ENCODE peak calls at places on chromosomes 6 and 20, in five cellular contexts. I is H1, X is K562, V is HepG2, R is HCT116. F is an unnamed sample.

GRCh38 chr6:131924881-131925474 is 26.2 kb downstream of the CCN2 start:
- DNase-seq in X (no peak), I (no peak), V (peak; percentile 77), R (peak; percentile 49), F (no peak)

GRCh38 chr20:62523473-62524203 is 47.8 kb upstream of the GATA5 start:
- DNase-seq in I (no peak), R (peak; percentile 49), V (peak; percentile 80), X (peak; percentile 99), F (no peak)

GRCh38 chr6:126811307-126811706 is 307.2 kb upstream of the RSPO3 start:
- DNase-seq in R (no peak), V (no peak), X (no peak), I (no peak), F (no peak)

GRCh38 chr6:127972815-127973214 is 72.0 kb upstream of the THEMIS start:
- DNase-seq in R (no peak), I (no peak), X (no peak), V (no peak), F (no peak)

GRCh38 chr20:48770700-48771099 is 57.1 kb downstream of the PREX1 start:
- DNase-seq in X (no peak), V (no peak), I (no peak), R (no peak), F (no peak)

GRCh38 chr6:136446579-136447182 is 103.5 kb downstream of the MAP7 start:
- DNase-seq in I (no peak), X (no peak), R (no peak), V (no peak), F (no peak)

GRCh38 chr6:32057966-32058365 is 19.8 kb downstream of the CYP21A2 start:
- DNase-seq in R (no peak), X (no peak), V (no peak), I (no peak), F (no peak)

GRCh38 chr6:147676896-147677295 is 168.4 kb downstream of the SAMD5 start:
- DNase-seq in R (no peak), V (no peak), X (no peak), I (no peak), F (no peak)

GRCh38 chr20:45105317-45105716 is 4.4 kb upstream of the KCNS1 start:
- DNase-seq in R (no peak), I (no peak), X (peak; percentile 83), V (no peak), F (no peak)

GRCh38 chr20:37651932-37652331 is 41.9 kb upstream of the CTNNBL1 start:
- DNase-seq in I (peak; percentile 65), V (peak; percentile 51), R (peak; percentile 36), X (no peak), F (no peak)

GRCh38 chr6:126614642-126615504 is 275.0 kb downstream of the CENPW start:
- DNase-seq in X (no peak), I (peak; percentile 49), R (no peak), V (peak; percentile 44), F (no peak)

GRCh38 chr6:12288844-12289654 is 1.1 kb upstream of the EDN1 start:
- DNase-seq in R (peak; percentile 62), V (peak; percentile 18), X (peak; percentile 73), I (peak; percentile 77), F (peak; percentile 62)

GRCh38 chr20:40683894-40684268 is 5.2 kb downstream of the MAFB start:
- DNase-seq in X (no peak), I (no peak), R (no peak), V (no peak), F (no peak)
- TF ChIP-seq EZH2 in X (no peak), I (no peak), R (no peak), V (no peak), F (no peak)

DNA sequence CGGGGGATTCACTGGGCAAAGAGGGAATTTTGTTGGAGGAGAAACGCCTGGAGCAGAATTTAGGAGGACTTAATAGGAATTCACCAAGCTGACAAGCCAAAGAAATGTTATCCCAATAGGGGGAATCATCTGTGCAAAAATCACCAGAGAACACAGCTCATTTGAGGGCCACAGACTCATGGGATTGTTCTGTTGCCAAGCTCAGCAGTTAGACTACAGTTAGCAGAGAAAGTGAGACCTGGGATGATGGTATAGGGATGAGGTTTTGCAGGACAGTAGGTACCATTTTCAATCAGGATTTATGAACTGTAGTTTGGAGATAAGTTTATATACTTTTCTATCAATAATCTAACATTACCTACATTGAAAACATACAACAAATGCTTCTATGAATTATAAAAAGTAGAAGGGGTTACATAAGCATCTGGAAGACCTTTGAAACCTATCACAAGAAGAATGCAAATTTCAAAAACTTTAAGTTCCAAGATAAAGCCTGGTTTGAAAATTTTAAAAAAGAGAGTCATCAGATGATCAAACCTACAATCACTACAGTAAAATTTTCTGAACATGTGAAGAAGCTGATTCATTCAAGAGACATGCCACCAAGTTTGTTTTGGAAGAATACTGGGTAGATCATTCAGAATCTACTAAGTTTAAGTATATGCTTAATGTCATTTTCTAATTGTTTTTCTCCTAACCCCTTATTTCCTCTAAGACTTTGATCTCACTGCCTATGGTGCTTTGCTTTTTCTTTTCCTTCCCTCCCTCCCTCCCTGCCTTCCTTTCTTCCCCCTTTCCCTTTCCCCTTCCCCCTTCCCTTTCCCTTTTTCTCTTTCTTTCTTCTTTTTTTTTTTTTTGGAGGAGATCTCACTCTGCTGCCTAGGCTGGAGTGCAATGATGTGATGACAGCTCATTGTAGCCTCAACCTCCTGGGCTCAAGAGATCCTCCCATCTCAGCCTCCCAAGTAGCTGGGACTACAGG is 81.5 kb downstream of the KIF13A start:
- DNase-seq in X (no peak), I (no peak), V (no peak), R (no peak), F (no peak)
- TF ChIP-seq ZNF274 in X (no peak), I (no peak), V (no peak), R (no peak), F (no peak)

GRCh38 chr20:43188861-43189613 is 669 bp downstream of the PTPRT start:
- DNase-seq in R (no peak), X (no peak), V (no peak), I (peak; percentile 63), F (no peak)
- TF ChIP-seq EZH2 in R (no peak), X (no peak), V (no peak), I (peak; percentile 73), F (no peak)

GRCh38 chr6:41917528-41917927 is 3.4 kb downstream of the MED20 start:
- DNase-seq in I (no peak), V (no peak), X (peak; percentile 36), R (peak; percentile 71), F (no peak)
- TF ChIP-seq ZNF274 in I (no peak), V (no peak), X (no peak), R (no peak), F (no peak)

DNA sequence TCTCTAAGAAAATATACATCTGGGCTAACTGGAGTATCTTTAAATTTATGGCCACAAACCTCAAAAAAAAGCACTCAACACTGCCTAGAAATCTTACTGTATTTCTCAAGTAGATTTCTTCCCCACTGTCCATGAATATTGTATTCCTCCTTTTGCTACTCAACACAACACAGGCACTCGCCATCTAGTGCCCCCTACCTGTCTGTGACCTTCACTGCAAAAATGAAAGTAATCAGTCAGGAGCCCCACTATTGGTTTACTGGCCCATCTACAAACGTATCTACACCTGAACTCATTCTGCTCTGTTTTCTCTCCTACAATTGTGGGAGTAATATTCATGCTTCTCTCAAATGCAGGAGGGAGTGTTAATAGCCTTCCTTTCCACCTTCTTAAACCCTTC is 58.3 kb downstream of the LY86 start:
- DNase-seq in X (peak; percentile 42), V (no peak), I (no peak), R (no peak), F (no peak)
- TF ChIP-seq EZH2 in X (no peak), V (no peak), I (no peak), R (no peak), F (no peak)

DNA sequence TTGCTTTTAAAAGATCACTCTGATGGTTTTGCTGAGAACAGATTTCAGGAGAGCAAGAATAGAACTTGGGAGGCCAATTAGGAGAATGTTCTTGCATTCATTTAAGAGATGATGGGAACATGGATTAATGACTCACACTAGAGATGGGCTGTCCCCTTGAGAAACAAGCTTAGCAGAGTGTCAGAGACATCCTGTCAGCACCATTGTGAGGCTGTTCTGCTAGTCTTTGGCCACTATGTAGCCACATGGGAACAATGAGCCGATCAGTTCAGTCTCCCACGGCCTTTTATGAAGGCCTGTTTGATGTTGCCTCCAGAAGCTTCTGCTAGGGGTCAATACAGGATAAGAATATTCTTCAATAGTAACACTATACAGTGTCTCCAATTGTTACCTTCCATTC is 113.0 kb upstream of the EYA4 start:
- DNase-seq in R (no peak), X (no peak), V (peak; percentile 25), I (no peak), F (no peak)
- TF ChIP-seq ZNF274 in R (no peak), X (no peak), V (no peak), I (no peak), F (no peak)

DNA sequence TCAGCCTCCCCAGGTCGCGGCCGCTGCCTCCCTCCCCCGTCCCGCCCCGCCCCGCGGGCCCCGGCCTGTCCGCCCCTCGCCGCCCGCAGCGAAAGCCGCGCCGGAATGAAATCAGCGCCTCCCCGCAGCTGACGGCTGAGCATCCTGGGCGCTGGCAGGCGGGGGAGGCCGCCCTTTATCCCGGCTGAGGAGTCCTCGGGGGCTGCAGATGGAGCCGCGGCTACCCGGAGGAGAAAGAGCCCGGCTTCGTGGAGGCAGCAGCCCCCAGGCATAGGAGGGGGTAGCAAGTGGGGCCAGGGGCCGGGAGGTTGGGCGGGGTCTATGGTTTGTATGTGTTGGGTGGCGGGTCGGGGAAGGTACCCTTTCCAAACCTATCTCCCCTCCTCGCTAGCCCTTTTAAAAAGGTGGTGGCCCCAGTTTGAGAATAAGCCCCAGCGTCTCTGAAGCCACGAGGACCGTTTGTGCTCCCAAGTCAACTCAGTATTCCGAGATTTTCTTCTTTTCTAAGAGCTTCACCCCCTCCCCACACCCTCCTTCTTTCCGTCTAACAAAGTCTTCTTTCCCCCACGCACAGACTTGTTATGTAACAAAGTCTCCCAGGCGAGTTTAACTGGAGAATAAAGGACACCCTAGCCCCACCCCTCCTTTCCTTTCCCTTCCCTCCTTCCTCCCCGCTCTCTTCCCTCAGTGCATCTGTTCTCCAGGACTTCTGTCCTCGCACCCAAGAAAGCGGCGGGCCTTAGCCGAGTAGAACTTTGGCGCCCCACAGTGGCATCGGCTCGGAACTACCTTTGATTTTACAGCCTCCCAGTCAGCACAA is 11.0 kb downstream of the POU3F2 start:
- DNase-seq in R (peak; percentile 34), X (peak; percentile 72), I (peak; percentile 95), V (peak; percentile 40), F (peak; percentile 11)
- TF ChIP-seq EZH2 in R (no peak), X (no peak), I (no peak), V (peak; percentile 62), F (peak; percentile 12)

DNA sequence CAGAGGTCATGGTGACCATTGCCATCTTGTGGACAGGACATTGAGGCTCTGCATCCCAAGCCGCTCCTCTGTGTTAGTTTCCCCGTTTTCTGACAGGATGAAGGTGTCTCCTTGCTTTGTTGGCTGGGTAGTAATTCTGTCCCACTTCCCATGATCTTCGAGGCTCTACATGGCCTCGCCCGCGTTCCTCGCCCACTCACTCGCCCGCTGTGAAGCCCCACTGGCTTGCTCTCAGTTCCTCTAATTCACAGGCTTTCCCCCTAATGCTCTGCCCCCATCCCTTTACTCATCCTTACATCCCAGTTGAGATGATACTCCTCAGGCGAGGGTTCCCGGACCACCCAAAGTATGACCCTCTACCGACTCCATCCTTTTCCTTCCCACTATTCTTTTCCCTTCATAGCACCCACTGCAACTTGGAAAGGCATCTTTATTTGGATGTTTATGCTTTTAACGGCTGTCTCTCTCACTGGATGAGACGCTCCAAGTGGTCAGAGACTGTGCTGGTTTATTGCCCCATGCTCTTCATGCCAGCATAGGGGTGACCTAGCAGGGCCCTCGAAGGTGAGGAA is 511 bp upstream of the SLC35B2 start:
- DNase-seq in I (no peak), X (no peak), V (no peak), R (no peak), F (no peak)
- TF ChIP-seq ZNF274 in I (no peak), X (no peak), V (no peak), R (no peak), F (no peak)